ENCODE peak calls at places on chromosomes 4 and X, in six cellular contexts. N, T, Y, O, F and X are unnamed samples.

GRCh38 chrX:9141496-9141895 is 107.6 kb upstream of the FAM9B start:
- DNase-seq in N (no peak), T (no peak), Y (peak; percentile 56), O (peak; percentile 5), F (no peak), X (peak; percentile 50)

GRCh38 chrX:150352114-150352513 is 11.0 kb upstream of the MAMLD1 start:
- DNase-seq in N (no peak), T (no peak), Y (no peak), O (peak; percentile 21), F (no peak), X (no peak)

GRCh38 chrX:135015526-135016245 is 6.7 kb downstream of the RTL8B start:
- DNase-seq in N (no peak), T (no peak), Y (no peak), O (no peak), F (no peak), X (no peak)

GRCh38 chr4:95155759-95156451 is 392.9 kb downstream of the UNC5C start:
- DNase-seq in N (peak; percentile 32), T (peak; percentile 13), Y (peak; percentile 62), O (peak; percentile 69), F (no peak), X (peak; percentile 39)

GRCh38 chr4:81257021-81257420 is 42.0 kb upstream of the PRKG2 start:
- DNase-seq in N (no peak), T (no peak), Y (peak; percentile 69), O (peak; percentile 79), F (no peak), X (no peak)

GRCh38 chrX:39777623-39778025 is 320.1 kb downstream of the BCOR start:
- DNase-seq in N (peak; percentile 19), T (no peak), Y (no peak), O (no peak), F (no peak), X (no peak)

GRCh38 chr4:1251773-1252066 is 2.8 kb upstream of the CTBP1 start:
- DNase-seq in N (no peak), T (no peak), Y (no peak), O (no peak), F (no peak), X (no peak)

GRCh38 chr4:211033-211511 is 86.8 kb downstream of the ZNF718 start:
- DNase-seq in N (peak; percentile 5), T (no peak), Y (no peak), O (no peak), F (no peak), X (no peak)

GRCh38 chr4:185640809-185641675 is 105.7 kb upstream of the PDLIM3 start:
- DNase-seq in N (peak; percentile 69), T (peak; percentile 76), Y (peak; percentile 91), O (peak; percentile 88), F (no peak), X (peak; percentile 86)

GRCh38 chrX:69097451-69098236 is 67.6 kb downstream of the PJA1 start:
- DNase-seq in N (no peak), T (no peak), Y (no peak), O (no peak), F (no peak), X (no peak)

GRCh38 chr4:176011523-176011922 is 54.1 kb upstream of the WDR17 start:
- DNase-seq in N (peak; percentile 31), T (no peak), Y (no peak), O (no peak), F (no peak), X (no peak)

GRCh38 chr4:87589531-87589930 is 18.8 kb upstream of the DSPP start:
- DNase-seq in N (no peak), T (no peak), Y (peak; percentile 93), O (peak; percentile 93), F (no peak), X (peak; percentile 83)

GRCh38 chr4:6535706-6536105 is 39.3 kb upstream of the MAN2B2 start:
- DNase-seq in N (no peak), T (no peak), Y (no peak), O (no peak), F (no peak), X (no peak)

GRCh38 chr4:77308843-77309242 is 151.8 kb downstream of the CCNG2 start:
- DNase-seq in N (peak; percentile 41), T (peak; percentile 31), Y (peak; percentile 36), O (peak; percentile 54), F (no peak), X (peak; percentile 26)

GRCh38 chr4:156312261-156312847 is 358.7 kb upstream of the CTSO start:
- DNase-seq in N (peak; percentile 2), T (no peak), Y (peak; percentile 29), O (peak; percentile 37), F (no peak), X (peak; percentile 46)

GRCh38 chr4:67694662-67695061 is 6.3 kb downstream of the UBA6 start:
- DNase-seq in N (no peak), T (no peak), Y (no peak), O (no peak), F (no peak), X (peak; percentile 42)

GRCh38 chrX:85569691-85570090 is 190.2 kb upstream of the POF1B start:
- DNase-seq in N (no peak), T (no peak), Y (no peak), O (no peak), F (no peak), X (no peak)

GRCh38 chr4:86015412-86016350 is 344.2 kb downstream of the MAPK10 start:
- DNase-seq in N (no peak), T (no peak), Y (no peak), O (no peak), F (no peak), X (peak; percentile 13)

GRCh38 chr4:30717208-30718020 is 2.8 kb upstream of the PCDH7 start:
- DNase-seq in N (peak; percentile 26), T (no peak), Y (peak; percentile 76), O (peak; percentile 72), F (peak; percentile 17), X (peak; percentile 54)
- H3K4me3 ChIP-seq in N (peak overlapping the region; percentile 43), T (no peak overlapping the region), Y (peak overlapping the region; percentile 69), O (peak overlapping the region; percentile 92), F (peak overlapping the region; percentile 39), X (peak overlapping the region; percentile 67)

GRCh38 chr4:83846193-83846830 is 310.4 kb downstream of the GPAT3 start:
- DNase-seq in N (no peak), T (no peak), Y (no peak), O (no peak), F (no peak), X (no peak)

GRCh38 chr4:83855044-83855443 is 319.1 kb downstream of the GPAT3 start:
- DNase-seq in N (no peak), T (peak; percentile 70), Y (peak; percentile 96), O (peak; percentile 89), F (no peak), X (peak; percentile 81)

GRCh38 chr4:83850435-83850834 is 314.5 kb downstream of the GPAT3 start:
- DNase-seq in N (no peak), T (no peak), Y (no peak), O (no peak), F (no peak), X (no peak)

GRCh38 chr4:83852085-83852451 is 316.2 kb downstream of the GPAT3 start:
- DNase-seq in N (no peak), T (peak; percentile 25), Y (peak; percentile 54), O (peak; percentile 6), F (no peak), X (peak; percentile 23)

DNA sequence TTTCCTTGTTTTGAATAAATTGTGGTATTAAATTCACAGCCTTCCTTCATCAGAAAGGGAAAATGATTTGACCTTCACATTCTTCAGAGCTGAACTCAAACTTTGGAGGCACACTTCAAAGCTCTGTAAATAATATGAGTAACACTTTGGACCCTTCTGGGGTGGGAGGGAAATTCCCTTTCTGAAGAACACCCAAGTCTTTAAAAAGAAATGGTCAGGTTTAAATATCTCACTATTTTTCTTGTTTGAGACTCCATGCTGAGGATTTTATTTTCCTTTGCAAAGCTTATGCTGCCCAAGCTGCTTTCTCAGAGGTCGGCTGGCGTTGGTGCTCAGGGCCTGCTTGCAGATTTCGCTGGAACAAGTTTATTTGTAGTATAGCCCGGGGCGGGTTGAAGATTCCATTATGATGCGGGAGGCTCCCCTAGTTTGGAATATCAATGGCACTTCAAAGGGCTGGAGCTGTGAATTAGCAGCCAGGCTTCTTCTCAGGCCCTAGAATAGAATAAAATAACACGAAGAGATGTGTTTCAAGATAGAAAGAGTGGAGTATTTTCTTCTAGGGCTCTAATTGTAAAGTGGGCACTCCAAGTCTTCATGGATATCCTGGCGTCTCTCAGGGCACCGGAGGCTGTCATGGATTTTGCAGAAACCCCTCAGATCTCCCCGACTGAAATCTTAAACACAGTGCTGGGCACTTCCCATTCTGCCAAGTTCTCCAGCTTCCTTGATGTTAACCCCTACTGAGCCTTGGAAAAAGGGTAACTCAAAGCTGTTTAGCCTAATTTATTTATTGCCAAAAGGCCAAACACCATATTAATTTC is 315.6 kb downstream of the GPAT3 start:
- DNase-seq in N (no peak), T (peak; percentile 86), Y (no peak), O (no peak), F (no peak), X (no peak)
- TF ChIP-seq CTCF in N (no peak), T (no peak), Y (no peak), O (no peak), F (no peak), X (no peak)

DNA sequence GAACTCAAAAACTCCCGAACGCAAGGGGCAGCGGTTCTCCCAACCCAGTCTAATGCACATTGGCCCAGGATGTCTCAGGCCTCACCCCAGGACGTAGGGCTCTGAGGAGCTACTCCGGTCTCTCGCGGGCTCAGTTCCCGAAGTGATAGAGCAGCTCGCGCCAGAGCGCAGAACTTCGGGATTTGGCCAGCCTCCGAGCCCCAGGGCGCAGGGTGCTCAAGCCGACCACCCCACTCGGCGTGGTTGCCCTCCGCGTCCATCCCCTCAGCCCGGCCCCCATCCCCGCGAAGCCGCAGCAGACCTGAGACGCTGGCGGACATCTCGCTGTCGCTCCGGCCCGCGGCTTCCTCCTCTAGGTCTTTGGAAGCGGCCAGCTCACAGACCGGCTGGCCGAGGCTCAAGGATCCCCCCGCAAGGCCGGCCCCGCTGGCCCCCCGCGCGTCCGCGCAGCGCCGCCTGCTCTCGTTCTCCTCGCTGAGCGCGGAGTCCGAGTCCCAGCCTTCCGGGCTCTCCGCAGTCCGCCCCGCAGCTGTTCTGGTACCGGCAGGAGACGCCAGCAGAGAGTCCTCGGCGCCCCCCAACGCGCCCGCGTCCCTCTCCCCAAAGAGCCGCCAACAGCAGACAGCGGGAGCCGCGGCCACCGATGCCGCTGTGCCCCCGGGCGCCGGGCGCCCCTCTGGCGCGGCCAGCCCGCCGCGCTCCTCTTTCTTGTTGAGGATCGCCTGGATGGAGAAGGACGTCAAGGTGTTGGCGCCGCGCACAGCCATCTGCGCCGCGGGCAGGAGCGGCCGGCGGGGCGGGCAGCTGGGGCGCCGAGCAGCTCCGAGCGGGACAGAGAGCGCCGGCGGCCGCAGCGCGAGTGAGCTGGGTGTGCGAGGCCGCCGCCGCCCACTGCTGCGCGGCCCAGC is at the start of gene NKX3-2:
- DNase-seq in N (no peak), T (no peak), Y (no peak), O (peak; percentile 34), F (no peak), X (no peak)
- H3K4me3 ChIP-seq in N (peak within 1 kb of the TSS; percentile 32), T (peak within 1 kb of the TSS; percentile 71), Y (peak within 1 kb of the TSS; percentile 63), O (peak within 1 kb of the TSS; percentile 85), F (peak within 1 kb of the TSS; percentile 63), X (peak within 1 kb of the TSS; percentile 77)

GRCh38 chrX:115941388-115941787 is 229.2 kb upstream of the AGTR2 start:
- DNase-seq in N (no peak), T (no peak), Y (no peak), O (no peak), F (no peak), X (no peak)

GRCh38 chrX:115939636-115940160 is 230.8 kb upstream of the AGTR2 start:
- DNase-seq in N (no peak), T (no peak), Y (no peak), O (no peak), F (no peak), X (no peak)

GRCh38 chrX:115940348-115940747 is 230.2 kb upstream of the AGTR2 start:
- DNase-seq in N (no peak), T (no peak), Y (no peak), O (no peak), F (no peak), X (no peak)

GRCh38 chrX:115939070-115939469 is 231.5 kb upstream of the AGTR2 start:
- DNase-seq in N (peak; percentile 18), T (no peak), Y (no peak), O (no peak), F (no peak), X (no peak)

GRCh38 chrX:115940888-115941332 is 229.6 kb upstream of the AGTR2 start:
- DNase-seq in N (peak; percentile 56), T (peak; percentile 83), Y (peak; percentile 6), O (peak; percentile 4), F (peak; percentile 85), X (peak; percentile 69)
- TF ChIP-seq CTCF in N (peak; percentile 14), T (peak; percentile 88), Y (no peak), O (no peak), F (no peak), X (peak; percentile 30)